ENCODE peak calls at places on chromosomes 5 and 9, in four cellular contexts. Q is MM.1S, K is keratinocyte, A is fibroblast of lung. I is an unnamed sample.

GRCh38 chr9:107751522-107752235 is 262.1 kb upstream of the KLF4 start:
- DNase-seq in Q (no peak), K (peak; percentile 50), A (peak; percentile 37), I (no peak)

GRCh38 chr9:128201441-128202369 is 1.5 kb upstream of the DNM1 start:
- DNase-seq in Q (no peak), K (no peak), A (no peak), I (no peak)

GRCh38 chr5:168346417-168346816 is 55.0 kb downstream of the WWC1 start:
- DNase-seq in Q (no peak), K (no peak), A (no peak), I (no peak)

GRCh38 chr9:130276121-130276520 is 10.6 kb downstream of the HMCN2 start:
- DNase-seq in Q (no peak), K (no peak), A (peak; percentile 59), I (no peak)

GRCh38 chr9:111959468-111959941 is 62.9 kb downstream of the UGCG start:
- DNase-seq in Q (no peak), K (peak; percentile 97), A (peak; percentile 82), I (no peak)

GRCh38 chr5:168312606-168313297 is 21.3 kb downstream of the WWC1 start:
- DNase-seq in Q (no peak), K (no peak), A (no peak), I (no peak)

GRCh38 chr5:151758141-151758429 is 346 bp downstream of the ATOX1 start:
- DNase-seq in Q (no peak), K (no peak), A (no peak), I (no peak)

GRCh38 chr5:124162782-124163532 is 583.5 kb downstream of the ZNF608 start:
- DNase-seq in Q (no peak), K (no peak), A (no peak), I (no peak)

GRCh38 chr5:135508496-135509005 is 27.2 kb downstream of the NEUROG1 start:
- DNase-seq in Q (no peak), K (no peak), A (no peak), I (no peak)
- TF ChIP-seq EZH2 in Q (no peak), K (no peak), A (peak; percentile 63), I (no peak)

DNA sequence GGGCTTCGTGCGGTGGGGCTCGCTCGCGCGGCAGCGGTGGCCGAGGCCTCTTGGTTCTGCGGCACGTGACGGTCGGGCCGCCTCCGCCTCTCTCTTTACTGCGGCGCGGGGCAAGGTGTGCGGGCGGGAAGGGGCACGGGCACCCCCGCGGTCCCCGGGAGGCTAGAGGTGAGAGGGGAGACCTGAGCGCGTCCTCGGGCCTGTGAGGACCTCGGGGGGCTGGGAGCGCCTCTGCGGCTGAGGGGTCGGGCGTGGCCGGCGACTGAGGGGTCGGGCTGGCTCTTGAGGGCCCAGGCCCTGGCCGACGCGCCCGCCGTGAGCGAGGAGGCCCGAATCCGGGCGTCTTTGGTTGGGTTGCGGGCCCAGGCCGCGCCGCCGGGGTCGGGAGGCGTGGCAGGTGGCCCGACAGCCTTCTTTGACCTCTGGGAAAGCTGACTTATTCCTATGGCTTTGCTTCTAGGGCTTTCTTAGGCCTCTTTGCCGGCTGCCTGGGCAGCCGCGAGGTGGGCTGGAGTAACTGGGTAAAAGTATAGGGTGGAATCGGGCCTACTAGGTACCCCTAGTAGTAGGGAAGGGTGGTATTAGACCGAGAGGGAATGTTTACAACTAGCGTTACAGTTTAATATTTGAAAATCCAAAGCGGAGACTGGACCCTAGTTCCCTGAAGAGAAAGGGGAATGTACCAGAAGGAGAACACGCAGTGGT is at the start of gene CANX:
- DNase-seq in Q (peak; percentile 13), K (no peak), A (no peak), I (no peak)
- H3K9ac ChIP-seq in Q (peak within 1 kb of the TSS; percentile 99), K (peak within 1 kb of the TSS; percentile 100), A (peak within 1 kb of the TSS; percentile 98), I (peak within 1 kb of the TSS; percentile 98)

DNA sequence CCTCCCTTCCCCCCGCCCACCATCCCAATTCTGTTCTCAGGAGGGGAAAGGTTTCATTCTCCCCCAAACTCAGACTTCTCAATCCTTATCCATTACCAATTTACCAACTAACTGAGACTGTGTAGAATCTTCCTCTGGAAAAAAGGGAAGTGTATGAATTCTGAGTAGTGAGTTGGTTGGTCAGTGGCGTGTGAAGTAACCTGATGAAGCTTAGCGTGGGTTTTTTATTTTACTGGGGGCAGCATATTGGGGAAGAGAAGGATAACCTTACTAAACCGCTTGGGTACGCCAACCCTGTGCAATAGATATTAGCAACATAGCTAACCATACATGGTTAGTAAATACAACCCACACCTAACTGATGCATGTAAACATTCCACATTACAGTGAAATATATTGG is 1.1 kb upstream of the DNAJC21 start:
- DNase-seq in Q (no peak), K (no peak), A (no peak), I (no peak)
- H3K27ac ChIP-seq in Q (no peak overlapping the region), K (no peak overlapping the region), A (no peak overlapping the region), I (peak overlapping the region; percentile 56)

GRCh38 chr5:140106805-140107311 is 7.1 kb upstream of the PURA start:
- DNase-seq in Q (no peak), K (no peak), A (no peak), I (no peak)

GRCh38 chr5:140107312-140108092 is 6.4 kb upstream of the PURA start:
- DNase-seq in Q (peak; percentile 95), K (no peak), A (peak; percentile 90), I (no peak)

GRCh38 chr5:140109050-140109817 is 4.7 kb upstream of the PURA start:
- DNase-seq in Q (no peak), K (no peak), A (peak; percentile 18), I (no peak)

GRCh38 chr5:140109818-140110733 is 3.8 kb upstream of the PURA start:
- DNase-seq in Q (no peak), K (no peak), A (peak; percentile 33), I (no peak)

GRCh38 chr5:140108093-140109049 is 5.5 kb upstream of the PURA start:
- DNase-seq in Q (peak; percentile 29), K (no peak), A (no peak), I (no peak)
- TF ChIP-seq EZH2 in Q (no peak), K (no peak), A (no peak), I (no peak)

GRCh38 chr9:38162332-38162985 is 93.4 kb upstream of the SHB start:
- DNase-seq in Q (no peak), K (no peak), A (no peak), I (no peak)

GRCh38 chr9:38166501-38166900 is 97.5 kb upstream of the SHB start:
- DNase-seq in Q (no peak), K (no peak), A (no peak), I (no peak)

GRCh38 chr9:38160613-38161215 is 91.7 kb upstream of the SHB start:
- DNase-seq in Q (peak; percentile 57), K (peak; percentile 23), A (peak; percentile 61), I (no peak)

GRCh38 chr9:38163518-38163917 is 94.5 kb upstream of the SHB start:
- DNase-seq in Q (no peak), K (no peak), A (no peak), I (no peak)

GRCh38 chr9:38164659-38165221 is 95.7 kb upstream of the SHB start:
- DNase-seq in Q (no peak), K (no peak), A (no peak), I (no peak)
- H3K9ac ChIP-seq in Q (no peak overlapping the region), K (no peak overlapping the region), A (no peak overlapping the region), I (no peak overlapping the region)

I was measured in SK-N-MC.